ENCODE peak calls at places on chromosomes 13 and 19, in ten cellular contexts. O is uterus, L is IMR-90, J is gastrocnemius medialis, Y is adrenal gland, W is K562, U is A549, N is stomach, S is heart left ventricle, F is prostate gland. D is an unnamed sample.

GRCh38 chr19:56141416-56141992 is 417 bp downstream of the ZNF444 start:
- DNase-seq in F (no peak), S (peak; percentile 25), O (no peak), W (no peak), J (no peak), U (no peak), L (no peak), Y (no peak), N (no peak), D (no peak)

GRCh38 chr13:77475345-77476084 is 60.0 kb upstream of the SCEL start:
- DNase-seq in W (no peak), L (no peak), N (no peak), U (no peak), S (no peak), Y (no peak), J (no peak), F (no peak), O (no peak), D (no peak)

GRCh38 chr19:33622809-33623511 is 1.2 kb downstream of the CHST8 start:
- DNase-seq in Y (no peak), F (no peak), W (no peak), L (no peak), U (no peak), J (no peak), N (no peak), S (no peak), O (no peak), D (no peak)

GRCh38 chr13:33015791-33016323 is 366 bp upstream of the KL start:
- DNase-seq in F (peak; percentile 10), N (peak; percentile 29), S (peak; percentile 25), U (no peak), W (no peak), L (no peak), Y (no peak), J (no peak), O (peak; percentile 17), D (no peak)

GRCh38 chr13:106986033-106986484 is 418.1 kb upstream of the ARGLU1 start:
- DNase-seq in F (no peak), O (no peak), Y (no peak), U (no peak), W (no peak), N (no peak), J (no peak), L (peak; percentile 34), S (no peak), D (no peak)

GRCh38 chr19:532578-533484 is 1.3 kb downstream of the CDC34 start:
- DNase-seq in S (peak; percentile 82), Y (peak; percentile 86), O (peak; percentile 81), L (peak; percentile 64), J (peak; percentile 58), U (peak; percentile 38), F (peak; percentile 54), N (peak; percentile 85), W (peak; percentile 72), D (no peak)

GRCh38 chr19:6060600-6061391 is 49.5 kb downstream of the RFX2 start:
- DNase-seq in L (peak; percentile 16), J (no peak), U (no peak), S (no peak), F (peak; percentile 57), W (peak; percentile 94), O (peak; percentile 59), Y (no peak), N (no peak), D (peak; percentile 78)

GRCh38 chr13:38024431-38024830 is 154.9 kb upstream of the TRPC4 start:
- DNase-seq in L (no peak), O (no peak), N (no peak), U (no peak), J (no peak), Y (no peak), W (no peak), S (no peak), F (no peak), D (no peak)

GRCh38 chr19:55305491-55305890 is 19.6 kb downstream of the TMEM150B start:
- DNase-seq in W (peak; percentile 85), O (peak; percentile 31), U (peak; percentile 66), J (peak; percentile 24), N (peak; percentile 39), L (no peak), Y (peak; percentile 63), S (peak; percentile 46), F (no peak), D (no peak)

GRCh38 chr13:95137096-95137495 is 164.2 kb downstream of the ABCC4 start:
- DNase-seq in F (no peak), Y (no peak), S (no peak), L (peak; percentile 42), J (no peak), W (no peak), N (no peak), U (no peak), O (no peak), D (no peak)

GRCh38 chr13:91510058-91510457 is 111.6 kb downstream of the GPC5 start:
- DNase-seq in F (no peak), J (no peak), W (no peak), Y (no peak), O (no peak), U (no peak), N (no peak), L (no peak), S (no peak), D (no peak)

GRCh38 chr19:47232422-47233211 is 1.6 kb upstream of the BBC3 start:
- DNase-seq in N (no peak), Y (peak; percentile 57), W (no peak), J (no peak), O (no peak), S (no peak), L (peak; percentile 82), U (no peak), F (peak; percentile 65), D (no peak)
- TF ChIP-seq POLR2A in N (no peak), Y (peak; percentile 12), W (no peak), J (no peak), O (no peak), S (no peak), L (no peak), U (no peak), F (no peak), D (no peak)

GRCh38 chr19:18940791-18941627 is at the start of gene HOMER3:
- DNase-seq in L (peak; percentile 39), F (peak; percentile 63), Y (peak; percentile 63), U (peak; percentile 79), W (peak; percentile 95), O (peak; percentile 83), S (peak; percentile 88), J (peak; percentile 57), N (peak; percentile 86), D (no peak)

GRCh38 chr19:18942692-18943091 is 1.7 kb upstream of the HOMER3 start:
- DNase-seq in L (no peak), F (no peak), N (no peak), O (no peak), U (no peak), S (no peak), J (no peak), Y (no peak), W (no peak), D (no peak)

GRCh38 chr19:18939163-18939562 is 1.9 kb downstream of the HOMER3 start:
- DNase-seq in O (no peak), W (no peak), U (no peak), Y (no peak), F (no peak), L (no peak), S (no peak), N (no peak), J (no peak), D (no peak)

GRCh38 chr19:18941628-18942354 is 774 bp upstream of the HOMER3 start:
- DNase-seq in W (no peak), Y (no peak), L (no peak), O (no peak), S (no peak), F (no peak), N (no peak), J (no peak), U (no peak), D (no peak)

GRCh38 chr19:18939922-18940775 is 868 bp downstream of the HOMER3 start:
- DNase-seq in L (peak; percentile 46), N (peak; percentile 37), O (peak; percentile 55), S (peak; percentile 70), W (no peak), Y (peak; percentile 64), U (peak; percentile 44), J (peak; percentile 71), F (peak; percentile 20), D (peak; percentile 78)
- TF ChIP-seq POLR2A in L (no peak), N (no peak), O (no peak), S (no peak), W (no peak), Y (peak; percentile 57), U (no peak), J (peak; percentile 58), F (peak; percentile 36), D (no peak)

GRCh38 chr19:3045885-3046603 is 16.3 kb downstream of the TLE5 start:
- DNase-seq in S (no peak), F (no peak), J (no peak), N (no peak), Y (no peak), O (peak; percentile 59), L (no peak), W (no peak), U (no peak), D (no peak)

GRCh38 chr19:3046621-3047306 is 15.5 kb downstream of the TLE5 start:
- DNase-seq in N (no peak), Y (peak; percentile 68), L (no peak), O (peak; percentile 75), S (no peak), W (peak; percentile 82), J (no peak), U (no peak), F (peak; percentile 65), D (no peak)

GRCh38 chr19:3048190-3048533 is 14.1 kb downstream of the TLE5 start:
- DNase-seq in L (no peak), U (no peak), W (no peak), N (no peak), J (no peak), S (no peak), Y (no peak), F (no peak), O (no peak), D (no peak)

GRCh38 chr19:3049089-3049488 is 13.2 kb downstream of the TLE5 start:
- DNase-seq in U (no peak), L (no peak), J (no peak), O (no peak), Y (no peak), F (no peak), S (no peak), N (no peak), W (no peak), D (no peak)

GRCh38 chr19:3047307-3048189 is 14.7 kb downstream of the TLE5 start:
- DNase-seq in N (peak; percentile 87), S (peak; percentile 69), O (peak; percentile 91), L (peak; percentile 63), Y (peak; percentile 91), U (peak; percentile 52), W (peak; percentile 95), F (peak; percentile 96), J (peak; percentile 81), D (peak; percentile 96)
- TF ChIP-seq POLR2A in N (no peak), S (peak; percentile 34), O (peak; percentile 51), L (no peak), Y (peak; percentile 77), U (no peak), W (peak; percentile 64), F (peak; percentile 68), J (peak; percentile 41), D (peak; percentile 23)

DNA sequence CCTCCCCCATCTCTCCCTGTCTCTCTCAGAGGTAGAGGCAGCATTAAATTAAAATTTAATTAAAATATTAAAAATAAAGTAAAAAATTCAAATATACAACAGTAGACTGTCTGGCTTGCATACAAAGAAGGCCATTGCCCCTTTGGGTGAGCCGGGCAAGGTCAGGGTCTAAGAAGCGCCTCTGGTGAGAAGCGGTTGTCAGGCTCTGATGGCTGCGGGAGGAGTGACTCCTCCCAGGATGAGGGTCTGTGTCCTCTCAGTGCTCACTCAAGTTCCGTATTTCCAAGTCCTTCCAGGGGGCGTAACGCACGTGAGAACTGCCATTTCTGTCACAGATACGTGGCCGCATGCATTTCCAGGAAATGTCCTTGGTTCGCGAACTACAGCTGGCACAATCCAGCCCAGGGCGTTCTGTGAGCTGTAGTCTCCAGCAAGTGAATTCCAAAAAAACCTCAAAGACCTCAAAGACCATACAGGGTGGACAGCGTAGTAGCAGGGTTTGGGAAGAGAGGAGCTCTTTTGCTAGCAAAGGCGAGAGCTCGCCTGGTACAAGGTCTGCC is 697 bp upstream of the ZNF181 start:
- DNase-seq in J (no peak), W (peak; percentile 39), U (no peak), L (no peak), N (no peak), F (no peak), Y (peak; percentile 72), S (peak; percentile 57), O (no peak), D (peak; percentile 82)
- TF ChIP-seq POLR2A in J (peak; percentile 72), W (no peak), U (peak; percentile 88), L (no peak), N (no peak), F (peak; percentile 39), Y (peak; percentile 73), S (peak; percentile 47), O (peak; percentile 18), D (peak; percentile 54)

D was measured in suprapubic skin.